ENCODE peak calls at places on chromosome 17, in four cellular contexts. K is AG04450, M is AG10803, S is astrocyte of the cerebellum. D is an unnamed sample.

GRCh38 chr17:15351925-15352324 is 10.5 kb upstream of the TEKT3 start:
- DNase-seq in K (peak; percentile 39), M (peak; percentile 86), S (peak; percentile 24), D (no peak)

GRCh38 chr17:29722411-29723198 is 99.9 kb upstream of the CORO6 start:
- DNase-seq in K (peak; percentile 53), M (peak; percentile 92), S (no peak), D (peak; percentile 78)

GRCh38 chr17:56317351-56318208 is 164.3 kb downstream of the ANKFN1 start:
- DNase-seq in K (no peak), M (no peak), S (no peak), D (no peak)

GRCh38 chr17:35299108-35299507 is 56.2 kb downstream of the SLFN5 start:
- DNase-seq in K (no peak), M (peak; percentile 71), S (no peak), D (no peak)

GRCh38 chr17:83137523-83137922 is 58.1 kb downstream of the METRNL start:
- DNase-seq in K (no peak), M (no peak), S (no peak), D (no peak)

GRCh38 chr17:32519769-32520701 is 33.2 kb downstream of the CDK5R1 start:
- DNase-seq in K (no peak), M (peak; percentile 36), S (no peak), D (no peak)

GRCh38 chr17:82152556-82153294 is 54.7 kb upstream of the FASN start:
- DNase-seq in K (no peak), M (no peak), S (no peak), D (no peak)

GRCh38 chr17:31339906-31340661 is 18.7 kb upstream of the EVI2A start:
- DNase-seq in K (no peak), M (peak; percentile 65), S (peak; percentile 50), D (no peak)

GRCh38 chr17:6843241-6843890 is 11.8 kb upstream of the TEKT1 start:
- DNase-seq in K (no peak), M (peak; percentile 56), S (peak; percentile 38), D (peak; percentile 12)

GRCh38 chr17:19384723-19385391 is 2.1 kb downstream of the MFAP4 start:
- DNase-seq in K (peak; percentile 88), M (peak; percentile 97), S (no peak), D (no peak)

GRCh38 chr17:7857724-7858486 is at the start of gene CYB5D1:
- DNase-seq in K (peak; percentile 84), M (peak; percentile 93), S (no peak), D (no peak)

GRCh38 chr17:12928736-12929135 is 89.1 kb downstream of the ELAC2 start:
- DNase-seq in K (no peak), M (peak; percentile 11), S (peak; percentile 3), D (no peak)

GRCh38 chr17:61309362-61309761 is 90.3 kb upstream of the TBX2 start:
- DNase-seq in K (no peak), M (no peak), S (no peak), D (no peak)

GRCh38 chr17:75756451-75757085 is 8.4 kb downstream of the GALK1 start:
- DNase-seq in K (no peak), M (no peak), S (no peak), D (no peak)

GRCh38 chr17:36505171-36505570 is 18.7 kb downstream of the ZNHIT3 start:
- DNase-seq in K (no peak), M (no peak), S (no peak), D (no peak)

GRCh38 chr17:37368577-37368976 is 7.2 kb upstream of the C17orf78 start:
- DNase-seq in K (no peak), M (peak; percentile 60), S (no peak), D (no peak)

GRCh38 chr17:16962804-16963203 is 9.1 kb downstream of the TNFRSF13B start:
- DNase-seq in K (no peak), M (no peak), S (no peak), D (no peak)

GRCh38 chr17:43468746-43469544 is 14.8 kb upstream of the DHX8 start:
- DNase-seq in K (peak; percentile 23), M (peak; percentile 96), S (peak; percentile 83), D (peak; percentile 62)

GRCh38 chr17:7841622-7842379 is 7.8 kb downstream of the KDM6B start:
- DNase-seq in K (peak; percentile 62), M (peak; percentile 88), S (peak; percentile 66), D (no peak)

GRCh38 chr17:5011928-5012327 is 14.2 kb downstream of the KIF1C start:
- DNase-seq in K (no peak), M (no peak), S (no peak), D (no peak)

GRCh38 chr17:14203392-14203791 is 33.3 kb downstream of the CDRT15 start:
- DNase-seq in K (no peak), M (no peak), S (no peak), D (no peak)

GRCh38 chr17:74610108-74610507 is 13.4 kb downstream of the CD300E start:
- DNase-seq in K (no peak), M (no peak), S (no peak), D (no peak)

GRCh38 chr17:44916781-44917241 is 1.5 kb upstream of the GFAP start:
- DNase-seq in K (no peak), M (peak; percentile 79), S (no peak), D (no peak)

GRCh38 chr17:58402047-58402446 is 15.3 kb downstream of the RNF43 start:
- DNase-seq in K (no peak), M (peak; percentile 54), S (peak; percentile 80), D (no peak)

GRCh38 chr17:45091778-45092425 is 30.8 kb downstream of the NMT1 start:
- DNase-seq in K (no peak), M (peak; percentile 36), S (no peak), D (no peak)

GRCh38 chr17:31158741-31159377 is 64.1 kb downstream of the NF1 start:
- DNase-seq in K (no peak), M (no peak), S (no peak), D (no peak)

GRCh38 chr17:1951920-1952319 is 73.2 kb downstream of the RTN4RL1 start:
- DNase-seq in K (no peak), M (no peak), S (no peak), D (no peak)

GRCh38 chr17:80558046-80558445 is 13.4 kb downstream of the RPTOR start:
- DNase-seq in K (no peak), M (no peak), S (no peak), D (no peak)

GRCh38 chr17:82338858-82339633 is 5.5 kb upstream of the SECTM1 start:
- DNase-seq in K (peak; percentile 30), M (peak; percentile 66), S (peak; percentile 35), D (peak; percentile 61)

GRCh38 chr17:55513885-55514590 is 2.8 kb upstream of the SMIM36 start:
- DNase-seq in K (peak; percentile 30), M (peak; percentile 60), S (peak; percentile 49), D (no peak)

GRCh38 chr17:77887464-77888241 is 70.8 kb upstream of the TNRC6C start:
- DNase-seq in K (peak; percentile 16), M (peak; percentile 77), S (peak; percentile 27), D (no peak)

GRCh38 chr17:8466466-8466865 is 30.8 kb downstream of the NDEL1 start:
- DNase-seq in K (peak; percentile 11), M (peak; percentile 97), S (peak; percentile 74), D (no peak)

GRCh38 chr17:58153046-58153445 is 4.9 kb downstream of the OR4D1 start:
- DNase-seq in K (no peak), M (no peak), S (no peak), D (no peak)

DNA sequence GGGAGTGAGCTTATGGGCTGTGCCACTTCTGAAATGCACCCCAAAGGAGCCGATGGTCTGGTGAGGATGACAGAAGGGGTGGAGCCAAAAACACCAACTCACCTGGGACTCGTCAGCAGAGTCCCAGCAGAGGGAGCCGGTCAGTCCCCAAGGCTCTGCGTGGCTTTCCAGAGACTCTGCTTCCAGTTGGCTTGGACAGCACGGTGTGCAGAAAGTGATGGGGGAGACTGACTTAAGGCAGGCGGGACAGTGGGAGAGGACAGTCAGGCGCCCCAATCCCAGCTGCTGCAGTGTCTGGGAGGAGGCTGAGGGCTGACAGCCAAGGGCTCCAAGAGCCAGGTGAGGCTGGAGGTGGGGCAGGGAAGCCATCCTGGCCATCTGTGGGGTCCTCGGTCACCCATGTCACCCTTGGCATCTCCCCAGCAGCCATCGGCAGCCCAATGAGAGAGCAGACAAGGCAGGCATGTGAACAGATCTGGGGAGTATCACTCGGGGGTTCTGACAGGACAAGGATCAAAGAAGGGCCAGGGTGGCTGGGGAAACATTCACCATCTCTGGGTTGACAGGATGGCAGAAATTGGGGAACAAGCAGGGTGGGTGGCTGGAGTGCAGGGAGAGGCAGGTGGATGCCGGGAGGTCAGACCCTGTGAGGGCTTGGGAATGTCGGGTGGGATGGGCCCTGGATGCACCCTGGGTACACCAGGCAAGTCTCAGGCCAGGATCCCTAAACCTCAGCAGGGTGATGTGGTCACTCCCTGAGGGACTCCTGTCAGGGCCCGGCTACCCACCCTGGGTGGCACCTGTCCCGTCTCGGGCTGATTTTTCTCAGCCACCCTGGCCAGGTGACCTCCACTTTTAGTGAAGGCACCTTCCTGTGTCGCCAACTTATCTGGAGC is 8.9 kb upstream of the KRTAP17-1 start:
- DNase-seq in K (no peak), M (no peak), S (no peak), D (no peak)
- TF ChIP-seq CTCF in K (peak; percentile 12), M (no peak), S (no peak), D (peak; percentile 58)

GRCh38 chr17:68349157-68349556 is 57.9 kb downstream of the ARSG start:
- DNase-seq in K (no peak), M (no peak), S (no peak), D (no peak)

GRCh38 chr17:68343976-68344375 is 52.7 kb downstream of the ARSG start:
- DNase-seq in K (no peak), M (no peak), S (no peak), D (no peak)

GRCh38 chr17:68344701-68345136 is 53.4 kb downstream of the ARSG start:
- DNase-seq in K (no peak), M (no peak), S (no peak), D (no peak)

GRCh38 chr17:68346448-68346847 is 55.2 kb downstream of the ARSG start:
- DNase-seq in K (no peak), M (no peak), S (no peak), D (no peak)

DNA sequence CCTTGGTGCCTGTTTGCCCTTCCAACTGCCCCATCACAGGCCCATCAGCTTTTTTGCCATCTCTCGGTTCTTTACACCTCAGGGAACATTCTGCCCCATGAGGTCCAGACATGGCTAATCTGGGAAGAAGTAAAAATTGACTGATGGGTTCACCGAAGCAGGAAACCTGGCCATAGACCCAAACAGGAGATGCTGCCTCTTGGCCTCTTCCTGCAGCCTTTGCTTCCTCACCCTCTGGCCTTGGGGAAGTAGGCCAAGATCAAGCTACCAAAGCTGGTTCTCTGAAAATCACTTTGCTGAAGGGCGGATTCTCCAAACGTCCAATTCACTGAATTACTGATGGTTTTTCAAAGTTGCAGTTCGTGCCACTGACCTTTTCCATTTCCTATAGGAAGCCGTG is 56.1 kb downstream of the ARSG start:
- DNase-seq in K (no peak), M (no peak), S (no peak), D (no peak)
- H3K4me3 ChIP-seq in K (no peak overlapping the region), M (no peak overlapping the region), S (no peak overlapping the region), D (no peak overlapping the region)

GRCh38 chr17:28226563-28226962 is 92.4 kb upstream of the TMEM97 start:
- DNase-seq in K (no peak), M (no peak), S (no peak), D (no peak)

GRCh38 chr17:28230011-28230410 is 89.0 kb upstream of the TMEM97 start:
- DNase-seq in K (no peak), M (no peak), S (no peak), D (no peak)

GRCh38 chr17:28228986-28229729 is 89.8 kb upstream of the TMEM97 start:
- DNase-seq in K (no peak), M (no peak), S (no peak), D (no peak)

GRCh38 chr17:28227278-28228108 is 91.5 kb upstream of the TMEM97 start:
- DNase-seq in K (no peak), M (no peak), S (no peak), D (no peak)

GRCh38 chr17:28228109-28228840 is 90.7 kb upstream of the TMEM97 start:
- DNase-seq in K (no peak), M (no peak), S (no peak), D (no peak)
- TF ChIP-seq CTCF in K (peak; percentile 35), M (peak; percentile 24), S (peak; percentile 21), D (peak; percentile 35)

GRCh38 chr17:10631048-10631700 is 25.9 kb downstream of the MYH3 start:
- DNase-seq in K (no peak), M (peak; percentile 22), S (no peak), D (no peak)
- H3K4me3 ChIP-seq in K (no peak overlapping the region), M (no peak overlapping the region), S (no peak overlapping the region), D (no peak overlapping the region)

D was measured in epithelial cell of proximal tubule.